ENCODE peak calls at places on chromosomes 12 and 14, in four cellular contexts. L is A549, K is HepG2, S is astrocyte of the cerebellum. D is an unnamed sample.
A peak's percentile ranks its signal among the peaks of the same experiment; 100 is the strongest.

GRCh38 chr12:122145505-122146330 is 28.3 kb downstream of the IL31 start:
- DNase-seq in K (no peak), L (no peak), S (no peak), D (no peak)

GRCh38 chr14:91896419-91896818 is 29.1 kb upstream of the TC2N start:
- DNase-seq in K (no peak), L (no peak), S (no peak), D (no peak)

GRCh38 chr14:76775159-76775694 is 14.0 kb downstream of the VASH1 start:
- DNase-seq in L (no peak), K (no peak), S (no peak), D (no peak)

GRCh38 chr12:48350249-48351021 is at the start of gene ZNF641:
- DNase-seq in L (peak; percentile 77), S (no peak), K (peak; percentile 45), D (no peak)

GRCh38 chr12:66335746-66336145 is 33.5 kb downstream of the HELB start:
- DNase-seq in S (no peak), K (no peak), L (no peak), D (no peak)

GRCh38 chr12:3992945-3993344 is 119.7 kb upstream of the PARP11 start:
- DNase-seq in L (no peak), K (no peak), S (no peak), D (no peak)

GRCh38 chr14:50675597-50675996 is 7.5 kb upstream of the SAV1 start:
- DNase-seq in L (peak; percentile 68), S (no peak), K (no peak), D (no peak)

GRCh38 chr12:55362675-55363074 is at the start of gene OR6C75:
- DNase-seq in K (no peak), S (no peak), L (no peak), D (no peak)

GRCh38 chr12:91111366-91112321 is at the start of gene LUM:
- DNase-seq in L (no peak), S (no peak), K (no peak), D (peak; percentile 34)

GRCh38 chr12:31900271-31900670 is 58.9 kb upstream of the RESF1 start:
- DNase-seq in L (no peak), S (no peak), K (no peak), D (no peak)

GRCh38 chr14:71583246-71583645 is 349.0 kb upstream of the RGS6 start:
- DNase-seq in K (no peak), S (no peak), L (no peak), D (no peak)

GRCh38 chr14:72457641-72458040 is 436.3 kb downstream of the DPF3 start:
- DNase-seq in L (peak; percentile 33), K (no peak), S (no peak), D (peak; percentile 15)

GRCh38 chr14:91234791-91235114 is 9.8 kb downstream of the GPR68 start:
- DNase-seq in S (no peak), K (no peak), L (no peak), D (no peak)

GRCh38 chr12:64883264-64884163 is 59.1 kb downstream of the TBC1D30 start:
- DNase-seq in S (no peak), K (peak; percentile 3), L (peak; percentile 30), D (no peak)

GRCh38 chr12:69161835-69162234 is 77.5 kb upstream of the CPSF6 start:
- DNase-seq in L (no peak), S (no peak), K (no peak), D (peak; percentile 59)

GRCh38 chr14:54651649-54652048 is 84.7 kb downstream of the SAMD4A start:
- DNase-seq in K (no peak), L (peak; percentile 10), S (no peak), D (no peak)

GRCh38 chr12:104201238-104202001 is 14.2 kb upstream of the TXNRD1 start:
- DNase-seq in L (peak; percentile 86), S (peak; percentile 55), K (peak; percentile 55), D (no peak)

GRCh38 chr12:47164730-47165439 is 85.1 kb upstream of the AMIGO2 start:
- DNase-seq in S (peak; percentile 77), K (no peak), L (no peak), D (no peak)

GRCh38 chr14:103817595-103817994 is 29.8 kb downstream of the PPP1R13B start:
- DNase-seq in L (no peak), K (no peak), S (no peak), D (no peak)

GRCh38 chr14:103816991-103817390 is 30.4 kb downstream of the PPP1R13B start:
- DNase-seq in L (no peak), K (no peak), S (no peak), D (no peak)

GRCh38 chr14:103818422-103818821 is 29.0 kb downstream of the PPP1R13B start:
- DNase-seq in L (no peak), K (no peak), S (no peak), D (no peak)

GRCh38 chr14:103818870-103819269 is 28.5 kb downstream of the PPP1R13B start:
- DNase-seq in L (no peak), K (no peak), S (no peak), D (no peak)

GRCh38 chr14:103815253-103815652 is 32.1 kb downstream of the PPP1R13B start:
- DNase-seq in K (no peak), S (no peak), L (no peak), D (no peak)
- H3K4me3 ChIP-seq in K (no peak overlapping the region), S (no peak overlapping the region), L (no peak overlapping the region), D (no peak overlapping the region)

DNA sequence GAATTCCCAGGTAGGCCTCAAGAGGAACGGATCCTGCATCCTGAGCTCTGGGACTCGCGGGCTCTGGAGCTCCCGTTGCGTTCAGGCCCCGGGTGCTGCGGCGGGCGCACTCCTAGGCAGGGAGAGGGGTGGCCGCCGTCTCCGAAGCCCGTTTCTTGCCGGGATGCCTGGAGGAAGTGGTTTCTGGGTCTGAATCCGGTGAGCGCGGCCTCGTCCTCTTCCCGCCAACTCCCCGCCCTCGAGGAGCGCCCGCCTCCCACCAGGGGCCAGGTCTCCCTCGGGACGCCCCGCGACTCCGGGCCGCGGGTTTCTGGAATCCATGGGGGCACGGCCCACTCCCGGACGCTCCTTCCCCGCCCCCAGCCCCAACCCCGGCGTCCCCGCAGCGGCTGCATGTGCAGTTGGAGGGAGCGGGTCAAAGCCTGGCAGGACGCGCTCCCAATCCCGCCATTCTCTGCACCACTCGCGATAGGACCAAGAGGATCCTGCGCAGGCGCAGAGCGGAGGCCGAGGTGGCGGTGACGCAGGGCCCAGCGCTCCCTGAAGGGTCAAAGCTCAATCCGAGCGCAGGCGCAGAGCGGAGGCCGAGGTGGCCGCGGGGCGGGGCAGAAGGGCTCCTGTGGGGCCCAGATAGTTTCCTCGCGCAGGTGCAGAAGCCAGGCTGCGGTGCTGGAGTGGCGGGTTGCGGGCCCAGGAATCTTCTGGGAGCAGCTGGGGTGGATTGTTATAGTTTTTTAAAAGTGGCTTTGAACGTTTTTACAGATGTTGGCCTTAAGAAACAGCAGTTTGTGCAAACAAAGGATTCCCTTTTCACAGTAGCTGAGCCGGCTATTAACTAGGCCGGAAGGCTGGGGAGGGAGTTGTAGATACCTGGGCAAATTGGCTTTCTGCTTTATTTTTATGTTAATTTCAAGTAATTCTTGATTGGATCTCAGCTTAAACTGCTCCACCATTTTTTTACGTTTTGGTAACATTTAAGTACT is 796.4 kb downstream of the AACS start:
- DNase-seq in S (no peak), K (no peak), L (no peak), D (no peak)
- H3K4me3 ChIP-seq in S (no peak overlapping the region), K (no peak overlapping the region), L (no peak overlapping the region), D (no peak overlapping the region)

DNA sequence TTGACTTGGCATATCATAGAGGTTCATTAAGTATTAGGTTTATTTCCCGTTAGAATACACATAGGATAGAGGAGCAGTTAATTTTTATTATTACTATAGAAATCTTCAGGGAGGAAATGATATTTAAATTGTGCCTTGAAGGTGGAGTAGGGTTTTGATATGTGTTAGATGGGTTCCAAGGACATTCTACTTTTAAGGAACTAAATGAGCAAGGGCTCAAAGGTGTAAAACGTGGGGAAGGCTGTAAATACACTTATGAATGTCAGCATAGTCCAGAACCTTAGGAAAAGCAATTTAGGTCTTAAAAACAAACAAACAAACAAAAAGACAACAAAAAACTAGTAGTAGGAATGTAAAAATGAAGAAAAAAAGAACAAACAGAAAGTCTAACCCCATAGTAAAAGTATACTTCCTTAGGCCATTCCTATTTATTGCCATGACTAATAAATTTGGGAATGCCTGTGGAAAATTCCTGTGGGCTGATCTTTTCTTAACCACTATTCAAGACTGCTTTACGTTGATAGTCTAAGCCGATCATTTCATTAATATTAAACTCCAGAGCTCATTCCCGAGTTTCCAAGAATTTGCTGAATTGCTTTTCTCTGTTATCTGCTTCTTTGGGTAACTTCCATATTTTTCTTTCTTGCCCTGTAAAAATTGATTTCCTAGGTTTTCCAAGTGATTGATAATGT is 180.3 kb downstream of the RAD51B start:
- DNase-seq in L (peak; percentile 71), S (peak; percentile 73), K (no peak), D (peak; percentile 76)
- H3K4me3 ChIP-seq in L (peak overlapping the region; percentile 21), S (no peak overlapping the region), K (no peak overlapping the region), D (no peak overlapping the region)

DNA sequence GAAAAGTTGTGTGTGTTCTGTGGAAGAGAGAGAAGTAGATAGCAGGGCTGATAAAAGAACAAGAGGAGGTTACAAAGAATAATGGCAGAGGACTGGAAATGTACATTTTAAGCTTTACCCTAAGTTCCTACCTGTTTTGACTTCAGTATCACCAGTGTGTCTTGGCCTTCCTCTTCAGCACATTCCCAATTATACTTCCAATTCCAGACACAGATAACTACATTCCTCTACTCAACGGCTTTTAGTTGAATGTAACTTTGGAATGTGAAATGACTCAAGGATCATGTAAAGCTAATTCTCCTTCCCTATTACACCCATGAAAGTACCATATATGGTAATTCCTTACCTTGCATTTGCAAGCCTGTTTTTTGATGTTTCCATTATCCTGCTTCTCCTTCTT is 5.0 kb downstream of the MGST1 start:
- DNase-seq in K (no peak), S (no peak), L (no peak), D (peak; percentile 69)
- H3K4me3 ChIP-seq in K (no peak overlapping the region), S (no peak overlapping the region), L (peak overlapping the region; percentile 14), D (no peak overlapping the region)

DNA sequence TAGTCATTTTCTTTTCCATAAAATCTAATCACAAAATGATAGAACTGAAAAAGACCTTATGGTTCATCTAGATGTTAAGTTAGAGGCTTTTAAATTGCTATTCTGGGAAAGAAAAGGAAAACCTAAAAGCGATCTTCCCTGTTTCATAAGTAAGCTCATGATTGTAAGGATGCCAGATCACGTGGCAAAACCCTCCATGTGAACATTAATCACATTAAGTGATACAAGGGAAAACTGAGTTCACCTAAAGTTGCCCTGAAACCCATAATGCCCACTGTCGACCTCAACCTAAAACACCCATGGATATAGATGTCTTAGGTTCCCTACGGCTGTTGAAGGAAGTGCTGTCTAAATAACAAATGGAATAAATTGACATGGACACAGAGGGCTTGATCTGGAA is 3.0 kb upstream of the STXBP6 start:
- DNase-seq in S (no peak), L (no peak), K (no peak), D (no peak)
- H3K4me3 ChIP-seq in S (no peak overlapping the region), L (no peak overlapping the region), K (no peak overlapping the region), D (no peak overlapping the region)

GRCh38 chr12:52950553-52950952 is 1.6 kb downstream of the KRT18 start:
- DNase-seq in L (peak; percentile 29), K (no peak), S (no peak), D (no peak)
- H3K4me3 ChIP-seq in L (peak overlapping the region; percentile 91), K (peak overlapping the region; percentile 88), S (peak overlapping the region; percentile 77), D (peak overlapping the region; percentile 98)

DNA sequence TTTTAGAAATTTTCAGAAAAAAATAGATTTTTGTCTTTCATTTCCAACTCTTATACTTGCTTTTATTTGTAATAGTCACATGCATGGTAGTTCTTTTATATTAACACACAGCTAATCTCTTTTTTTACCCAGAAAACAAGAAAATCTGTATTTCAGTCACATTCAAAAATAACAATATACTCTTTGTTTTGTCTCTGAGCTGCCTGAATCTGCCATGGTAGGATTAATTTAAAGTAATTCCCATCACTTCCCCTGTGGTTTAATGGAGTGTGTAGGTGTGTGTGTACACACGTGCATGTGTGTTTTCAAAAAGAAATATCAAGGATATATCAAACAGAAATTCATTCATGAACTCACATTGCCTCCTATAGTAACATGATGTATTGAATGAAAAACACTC is 42.6 kb downstream of the PDZRN4 start:
- DNase-seq in S (no peak), L (no peak), K (no peak), D (no peak)
- H3K4me3 ChIP-seq in S (no peak overlapping the region), L (no peak overlapping the region), K (no peak overlapping the region), D (no peak overlapping the region)